ENCODE peak calls at places on chromosome 11, in four cellular contexts. Z is fibroblast of lung, R is brain microvascular endothelial cell, Q is activated gamma-delta T cell treated with Interleukin-2 at 50 U/mL for 16 hours. M is an unnamed sample.

GRCh38 chr11:11975201-11976092 is 33.0 kb downstream of the DKK3 start:
- DNase-seq in Q (no peak), Z (no peak), R (no peak), M (no peak)

GRCh38 chr11:129410561-129410960 is 34.9 kb downstream of the BARX2 start:
- DNase-seq in Q (no peak), R (no peak), Z (no peak), M (no peak)

GRCh38 chr11:832529-833113 is at the start of gene CD151:
- DNase-seq in R (no peak), Q (peak), Z (peak), M (peak)

GRCh38 chr11:131691558-131692041 is 321.2 kb downstream of the NTM start:
- DNase-seq in Q (no peak), R (no peak), Z (peak), M (peak)

GRCh38 chr11:34476853-34477252 is 36.7 kb downstream of the ELF5 start:
- DNase-seq in R (no peak), Q (no peak), Z (no peak), M (no peak)

GRCh38 chr11:133936136-133936535 is 20.6 kb downstream of the IGSF9B start:
- DNase-seq in Z (no peak), R (no peak), Q (no peak), M (no peak)

GRCh38 chr11:128789497-128790080 is 77.5 kb downstream of the KCNJ1 start:
- DNase-seq in Z (no peak), R (no peak), Q (no peak), M (peak)

GRCh38 chr11:72736452-72737069 is 15.6 kb downstream of the ARAP1 start:
- DNase-seq in Z (peak), R (peak), Q (peak), M (peak)

GRCh38 chr11:121249039-121249663 is 43.4 kb upstream of the SC5D start:
- DNase-seq in Z (peak), R (peak), Q (no peak), M (peak)

GRCh38 chr11:25769287-25769686 is 562.6 kb upstream of the ANO3 start:
- DNase-seq in Z (peak), Q (no peak), R (peak), M (peak)

GRCh38 chr11:16385099-16385498 is 28.8 kb upstream of the SOX6 start:
- DNase-seq in Q (no peak), R (no peak), Z (no peak), M (no peak)

M was measured in cardiac fibroblast.